ENCODE peak calls at places on chromosomes 1 and 21, in eight cellular contexts. N is PC-3, Q is astrocyte of the spinal cord, B is left ventricle myocardium inferior, S is neural progenitor cell, P is RWPE1, Y is GM13976, I is mucosa of descending colon. A is an unnamed sample.

GRCh38 chr1:54273837-54274192 is 73.8 kb downstream of the MRPL37 start:
- DNase-seq in N (no peak), Q (peak), B (peak), S (peak), P (no peak), Y (no peak), I (no peak), A (no peak)

GRCh38 chr1:7493711-7494110 is 277.4 kb upstream of the VAMP3 start:
- DNase-seq in N (no peak), Q (no peak), B (no peak), S (no peak), P (no peak), Y (no peak), I (no peak), A (no peak)

GRCh38 chr1:180881806-180882509 is 30.7 kb upstream of the KIAA1614 start:
- DNase-seq in N (peak), Q (peak), B (no peak), S (peak), P (peak), Y (peak), I (no peak), A (peak)

GRCh38 chr1:24888971-24889670 is 41.0 kb downstream of the RUNX3 start:
- DNase-seq in N (peak), Q (peak), B (no peak), S (no peak), P (no peak), Y (no peak), I (no peak), A (peak)

GRCh38 chr1:8461341-8462110 is 143.6 kb downstream of the SLC45A1 start:
- DNase-seq in N (no peak), Q (no peak), B (no peak), S (no peak), P (no peak), Y (no peak), I (no peak), A (no peak)

GRCh38 chr1:156435551-156436318 is 64.8 kb downstream of the MEF2D start:
- DNase-seq in N (no peak), Q (no peak), B (no peak), S (peak), P (no peak), Y (peak), I (no peak), A (no peak)

GRCh38 chr1:40921522-40921921 is 58.0 kb upstream of the CTPS1 start:
- DNase-seq in N (no peak), Q (no peak), B (no peak), S (no peak), P (no peak), Y (no peak), I (no peak), A (no peak)

GRCh38 chr21:15003463-15004135 is 61.2 kb downstream of the NRIP1 start:
- DNase-seq in N (no peak), Q (no peak), B (no peak), S (peak), P (no peak), Y (no peak), I (no peak), A (no peak)

GRCh38 chr1:91828583-91829281 is 57.2 kb downstream of the TGFBR3 start:
- DNase-seq in N (no peak), Q (no peak), B (no peak), S (no peak), P (no peak), Y (no peak), I (peak), A (no peak)

GRCh38 chr1:91829293-91830153 is 56.4 kb downstream of the TGFBR3 start:
- DNase-seq in N (no peak), Q (no peak), B (no peak), S (no peak), P (no peak), Y (no peak), I (no peak), A (no peak)

GRCh38 chr1:91828007-91828321 is 58.0 kb downstream of the TGFBR3 start:
- DNase-seq in N (no peak), Q (no peak), B (no peak), S (no peak), P (no peak), Y (no peak), I (no peak), A (no peak)

GRCh38 chr1:91831132-91831930 is 54.6 kb downstream of the TGFBR3 start:
- DNase-seq in N (no peak), Q (no peak), B (no peak), S (no peak), P (no peak), Y (no peak), I (no peak), A (peak)

DNA sequence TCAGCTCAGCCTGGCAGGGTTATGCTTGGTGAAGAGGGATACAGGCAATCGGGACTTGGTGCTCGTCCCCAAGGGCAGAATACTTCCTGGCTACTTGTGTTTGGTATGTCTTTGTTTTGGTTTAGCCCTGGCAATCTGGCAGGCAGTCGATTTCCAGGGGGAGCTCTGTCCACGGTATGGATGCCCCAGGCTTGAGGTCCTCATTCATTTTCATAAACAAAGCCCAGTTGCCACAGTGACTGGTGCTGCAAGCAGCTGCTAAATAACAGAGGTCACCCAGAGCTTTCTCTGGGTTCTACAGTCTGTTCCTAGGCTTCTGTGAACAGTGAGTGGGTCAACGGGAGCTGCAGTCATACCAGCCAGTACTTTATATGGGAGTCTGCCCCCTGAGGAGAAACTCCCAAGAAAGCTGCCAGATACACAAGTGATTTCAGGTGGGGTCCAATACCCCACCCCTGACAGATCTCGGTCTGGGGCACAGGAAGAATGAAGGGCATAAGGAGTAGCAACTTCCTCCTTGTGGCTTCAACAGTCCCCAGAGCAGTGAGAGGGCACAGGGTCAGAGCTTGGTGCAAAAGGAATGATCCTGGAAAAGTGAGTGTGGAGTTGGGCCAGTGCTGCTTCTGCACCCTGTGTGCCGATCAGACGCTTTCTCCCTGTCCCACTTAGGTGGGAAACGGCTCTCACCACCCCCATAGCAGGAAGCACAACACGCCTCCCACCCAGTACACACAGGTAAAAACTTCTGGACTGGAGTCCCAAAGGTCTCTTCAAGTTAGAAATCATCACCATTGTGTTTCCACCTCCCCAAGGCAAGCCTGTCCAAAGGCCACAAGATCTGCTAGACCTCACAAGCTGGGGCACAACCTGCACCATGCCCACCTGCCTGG is 55.5 kb downstream of the TGFBR3 start:
- DNase-seq in N (peak), Q (peak), B (peak), S (no peak), P (no peak), Y (no peak), I (peak), A (peak)
- TF ChIP-seq CTCF in N (peak), Q (peak), B (peak), S (no peak), P (no peak), Y (no peak), I (no peak), A (peak)

GRCh38 chr1:229268505-229268904 is 2.4 kb upstream of the RAB4A start:
- DNase-seq in N (no peak), Q (no peak), B (no peak), S (no peak), P (peak), Y (no peak), I (no peak), A (no peak)

GRCh38 chr1:229270547-229271447 is at the start of gene RAB4A:
- DNase-seq in N (peak), Q (peak), B (peak), S (peak), P (peak), Y (peak), I (peak), A (peak)

GRCh38 chr1:229273507-229274232 is 2.8 kb downstream of the RAB4A start:
- DNase-seq in N (peak), Q (peak), B (no peak), S (no peak), P (no peak), Y (no peak), I (no peak), A (no peak)

GRCh38 chr1:229272164-229273158 is 1.6 kb downstream of the RAB4A start:
- DNase-seq in N (peak), Q (no peak), B (no peak), S (no peak), P (no peak), Y (no peak), I (no peak), A (no peak)

DNA sequence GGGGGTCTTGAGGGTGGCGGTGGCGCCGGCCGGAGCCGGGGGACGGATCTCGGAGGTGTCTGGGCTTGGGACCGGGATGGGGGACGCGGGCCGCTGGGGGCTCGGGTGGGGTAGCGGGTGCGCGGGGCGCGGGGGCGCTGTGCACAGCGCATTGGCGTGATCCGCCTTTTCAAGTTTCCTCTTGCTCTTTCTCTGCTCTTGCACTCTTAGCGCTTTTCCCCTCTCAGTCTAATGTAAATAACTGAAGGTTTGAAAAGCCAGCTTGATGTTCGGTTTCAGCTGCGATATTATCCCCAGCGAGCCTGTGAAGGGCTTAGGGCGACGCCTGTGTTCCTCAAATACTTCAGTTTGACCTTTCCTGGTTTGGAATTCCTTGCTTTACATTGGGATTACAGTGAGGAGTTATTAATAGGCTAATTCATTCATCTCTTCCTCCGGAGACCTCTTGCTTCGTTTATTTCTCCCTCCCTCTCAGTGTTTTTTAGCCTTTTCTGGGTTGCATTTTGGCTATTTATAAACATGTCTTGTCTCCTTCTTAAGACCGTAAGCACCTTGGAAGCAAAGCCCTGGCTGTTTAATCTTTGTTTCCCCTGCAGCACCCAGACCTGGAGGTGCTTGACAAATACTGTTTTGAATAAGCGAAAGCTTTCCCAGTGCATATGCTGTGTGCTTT is 673 bp downstream of the RAB4A start:
- DNase-seq in N (peak), Q (peak), B (peak), S (peak), P (no peak), Y (no peak), I (no peak), A (no peak)
- TF ChIP-seq CTCF in N (peak), Q (peak), B (peak), S (peak), P (peak), Y (peak), I (no peak), A (peak)

GRCh38 chr1:221722254-221723017 is 19.5 kb downstream of the DUSP10 start:
- DNase-seq in N (no peak), Q (no peak), B (no peak), S (no peak), P (no peak), Y (no peak), I (no peak), A (no peak)
- TF ChIP-seq CTCF in N (no peak), Q (no peak), B (no peak), S (no peak), P (no peak), Y (no peak), I (no peak), A (no peak)

DNA sequence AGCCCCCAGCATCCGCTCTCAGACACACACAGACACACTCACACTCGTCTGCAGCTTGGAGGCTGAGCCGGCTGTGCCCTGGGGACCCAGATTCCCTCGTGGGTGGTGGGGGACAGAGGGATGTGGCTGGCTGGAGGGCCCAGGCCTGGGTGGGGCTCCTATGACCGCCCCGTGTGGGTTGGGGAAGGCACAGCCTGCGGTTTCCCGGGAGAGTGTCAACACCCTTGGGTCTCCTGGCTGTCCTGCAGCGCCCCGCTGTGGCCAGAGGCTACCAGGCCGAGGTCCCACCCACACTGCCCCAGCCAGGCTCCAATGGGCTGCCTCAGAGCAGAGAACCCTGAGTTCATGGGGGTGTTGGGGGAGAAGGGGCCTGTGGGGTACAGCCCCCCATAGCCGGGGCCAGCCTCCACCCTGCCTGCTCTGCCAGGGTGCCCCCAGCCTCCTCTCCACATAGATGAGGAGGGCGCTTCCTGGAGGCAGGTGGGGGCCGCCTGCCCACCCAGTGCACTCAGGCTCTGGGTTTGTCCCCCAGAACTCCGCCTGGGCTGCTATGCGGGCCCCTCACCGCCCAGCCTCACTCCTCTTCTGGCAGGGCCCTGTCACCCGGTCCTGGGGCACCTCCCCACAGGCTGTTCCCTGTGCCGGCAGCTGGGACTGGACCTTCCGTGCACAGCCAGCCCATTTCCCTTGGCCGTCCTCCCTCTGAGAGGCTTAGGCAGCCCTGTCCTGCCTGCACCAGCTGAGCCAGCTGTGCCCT is at the start of gene TTC34:
- DNase-seq in N (peak), Q (no peak), B (no peak), S (no peak), P (peak), Y (peak), I (peak), A (no peak)
- TF ChIP-seq CTCF in N (peak), Q (no peak), B (peak), S (no peak), P (peak), Y (peak), I (no peak), A (no peak)